ENCODE peak calls at places on chromosome 20, in seven cellular contexts. One of them, this sample, is unnamed.

GRCh38 chr20:37337208-37337955 is 8.6 kb upstream of the SRC start:
- DNase-seq in KG1: no peak
- DNase-seq in SW 1271: no peak
- DNase-seq in astrocyte of the spinal cord: no peak
- DNase-seq in AG10803: no peak
- DNase-seq in fibroblast of pulmonary artery: no peak
- DNase-seq in stimulated activated CD8-positive, alpha-beta memory T cell treated with anti-CD3 and anti-CD28 coated beads, Interleukin-15, amount 100 ng/mL, for 4 hours: no peak
- DNase-seq in this sample: no peak

GRCh38 chr20:15475483-15475882 is 1097.8 kb downstream of the KIF16B start:
- DNase-seq in stimulated activated CD8-positive, alpha-beta memory T cell treated with anti-CD3 and anti-CD28 coated beads, Interleukin-15, amount 100 ng/mL, for 4 hours: no peak
- DNase-seq in AG10803: no peak
- DNase-seq in fibroblast of pulmonary artery: no peak
- DNase-seq in KG1: no peak
- DNase-seq in SW 1271: no peak
- DNase-seq in astrocyte of the spinal cord: no peak
- DNase-seq in this sample: no peak

GRCh38 chr20:60695223-60695622 is 556.8 kb upstream of the CDH4 start:
- DNase-seq in SW 1271: peak
- DNase-seq in stimulated activated CD8-positive, alpha-beta memory T cell treated with anti-CD3 and anti-CD28 coated beads, Interleukin-15, amount 100 ng/mL, for 4 hours: no peak
- DNase-seq in KG1: no peak
- DNase-seq in AG10803: peak
- DNase-seq in astrocyte of the spinal cord: peak
- DNase-seq in fibroblast of pulmonary artery: peak
- DNase-seq in this sample: no peak

GRCh38 chr20:38878798-38879197 is 47.4 kb upstream of the FAM83D start:
- DNase-seq in AG10803: peak
- DNase-seq in fibroblast of pulmonary artery: peak
- DNase-seq in KG1: no peak
- DNase-seq in SW 1271: no peak
- DNase-seq in astrocyte of the spinal cord: peak
- DNase-seq in stimulated activated CD8-positive, alpha-beta memory T cell treated with anti-CD3 and anti-CD28 coated beads, Interleukin-15, amount 100 ng/mL, for 4 hours: no peak
- DNase-seq in this sample: no peak

GRCh38 chr20:57158474-57158873 is 108.0 kb downstream of the BMP7 start:
- DNase-seq in KG1: no peak
- DNase-seq in stimulated activated CD8-positive, alpha-beta memory T cell treated with anti-CD3 and anti-CD28 coated beads, Interleukin-15, amount 100 ng/mL, for 4 hours: no peak
- DNase-seq in AG10803: no peak
- DNase-seq in SW 1271: no peak
- DNase-seq in astrocyte of the spinal cord: no peak
- DNase-seq in fibroblast of pulmonary artery: no peak
- DNase-seq in this sample: no peak

GRCh38 chr20:8933391-8933807 is 135.5 kb upstream of the PLCB4 start:
- DNase-seq in AG10803: peak
- DNase-seq in astrocyte of the spinal cord: no peak
- DNase-seq in KG1: no peak
- DNase-seq in stimulated activated CD8-positive, alpha-beta memory T cell treated with anti-CD3 and anti-CD28 coated beads, Interleukin-15, amount 100 ng/mL, for 4 hours: no peak
- DNase-seq in fibroblast of pulmonary artery: no peak
- DNase-seq in SW 1271: no peak
- DNase-seq in this sample: no peak

GRCh38 chr20:11204926-11205768 is 531.3 kb upstream of the JAG1 start:
- DNase-seq in astrocyte of the spinal cord: peak
- DNase-seq in stimulated activated CD8-positive, alpha-beta memory T cell treated with anti-CD3 and anti-CD28 coated beads, Interleukin-15, amount 100 ng/mL, for 4 hours: no peak
- DNase-seq in SW 1271: peak
- DNase-seq in KG1: peak
- DNase-seq in fibroblast of pulmonary artery: peak
- DNase-seq in AG10803: peak
- DNase-seq in this sample: no peak

GRCh38 chr20:3238616-3239025 is 369 bp downstream of the SLC4A11 start:
- DNase-seq in SW 1271: no peak
- DNase-seq in stimulated activated CD8-positive, alpha-beta memory T cell treated with anti-CD3 and anti-CD28 coated beads, Interleukin-15, amount 100 ng/mL, for 4 hours: no peak
- DNase-seq in astrocyte of the spinal cord: no peak
- DNase-seq in fibroblast of pulmonary artery: no peak
- DNase-seq in AG10803: no peak
- DNase-seq in KG1: no peak
- DNase-seq in this sample: no peak

GRCh38 chr20:20498081-20498861 is 130.4 kb downstream of the INSM1 start:
- DNase-seq in AG10803: no peak
- DNase-seq in astrocyte of the spinal cord: peak
- DNase-seq in SW 1271: no peak
- DNase-seq in stimulated activated CD8-positive, alpha-beta memory T cell treated with anti-CD3 and anti-CD28 coated beads, Interleukin-15, amount 100 ng/mL, for 4 hours: no peak
- DNase-seq in KG1: no peak
- DNase-seq in fibroblast of pulmonary artery: peak
- DNase-seq in this sample: no peak

GRCh38 chr20:38893485-38894090 is 32.6 kb upstream of the FAM83D start:
- DNase-seq in KG1: no peak
- DNase-seq in fibroblast of pulmonary artery: peak
- DNase-seq in AG10803: peak
- DNase-seq in SW 1271: no peak
- DNase-seq in stimulated activated CD8-positive, alpha-beta memory T cell treated with anti-CD3 and anti-CD28 coated beads, Interleukin-15, amount 100 ng/mL, for 4 hours: peak
- DNase-seq in astrocyte of the spinal cord: peak
- DNase-seq in this sample: no peak

GRCh38 chr20:41436679-41437078 is 70.1 kb upstream of the EMILIN3 start:
- DNase-seq in fibroblast of pulmonary artery: peak
- DNase-seq in astrocyte of the spinal cord: peak
- DNase-seq in stimulated activated CD8-positive, alpha-beta memory T cell treated with anti-CD3 and anti-CD28 coated beads, Interleukin-15, amount 100 ng/mL, for 4 hours: no peak
- DNase-seq in KG1: no peak
- DNase-seq in SW 1271: no peak
- DNase-seq in AG10803: peak
- DNase-seq in this sample: no peak

GRCh38 chr20:13089950-13090469 is 81.2 kb downstream of the SPTLC3 start:
- DNase-seq in AG10803: no peak
- DNase-seq in KG1: no peak
- DNase-seq in astrocyte of the spinal cord: no peak
- DNase-seq in SW 1271: no peak
- DNase-seq in stimulated activated CD8-positive, alpha-beta memory T cell treated with anti-CD3 and anti-CD28 coated beads, Interleukin-15, amount 100 ng/mL, for 4 hours: no peak
- DNase-seq in fibroblast of pulmonary artery: no peak
- DNase-seq in this sample: no peak

GRCh38 chr20:50921055-50921454 is 10.2 kb downstream of the ADNP start:
- DNase-seq in SW 1271: no peak
- DNase-seq in stimulated activated CD8-positive, alpha-beta memory T cell treated with anti-CD3 and anti-CD28 coated beads, Interleukin-15, amount 100 ng/mL, for 4 hours: no peak
- DNase-seq in KG1: no peak
- DNase-seq in AG10803: peak
- DNase-seq in fibroblast of pulmonary artery: peak
- DNase-seq in astrocyte of the spinal cord: no peak
- DNase-seq in this sample: no peak

GRCh38 chr20:57868310-57868709 is 158.5 kb upstream of the PMEPA1 start:
- DNase-seq in KG1: no peak
- DNase-seq in SW 1271: no peak
- DNase-seq in stimulated activated CD8-positive, alpha-beta memory T cell treated with anti-CD3 and anti-CD28 coated beads, Interleukin-15, amount 100 ng/mL, for 4 hours: no peak
- DNase-seq in astrocyte of the spinal cord: no peak
- DNase-seq in fibroblast of pulmonary artery: no peak
- DNase-seq in AG10803: no peak
- DNase-seq in this sample: no peak

GRCh38 chr20:63129991-63130653 is 85.8 kb downstream of the YTHDF1 start:
- DNase-seq in fibroblast of pulmonary artery: no peak
- DNase-seq in stimulated activated CD8-positive, alpha-beta memory T cell treated with anti-CD3 and anti-CD28 coated beads, Interleukin-15, amount 100 ng/mL, for 4 hours: no peak
- DNase-seq in KG1: no peak
- DNase-seq in astrocyte of the spinal cord: no peak
- DNase-seq in SW 1271: no peak
- DNase-seq in AG10803: no peak
- DNase-seq in this sample: peak

GRCh38 chr20:1809611-1810510 is 85.3 kb upstream of the SIRPA start:
- DNase-seq in fibroblast of pulmonary artery: peak
- DNase-seq in SW 1271: no peak
- DNase-seq in AG10803: peak
- DNase-seq in stimulated activated CD8-positive, alpha-beta memory T cell treated with anti-CD3 and anti-CD28 coated beads, Interleukin-15, amount 100 ng/mL, for 4 hours: no peak
- DNase-seq in KG1: no peak
- DNase-seq in astrocyte of the spinal cord: peak
- DNase-seq in this sample: no peak

GRCh38 chr20:21557246-21557982 is 43.5 kb upstream of the NKX2-2 start:
- DNase-seq in stimulated activated CD8-positive, alpha-beta memory T cell treated with anti-CD3 and anti-CD28 coated beads, Interleukin-15, amount 100 ng/mL, for 4 hours: peak
- DNase-seq in KG1: no peak
- DNase-seq in astrocyte of the spinal cord: no peak
- DNase-seq in SW 1271: no peak
- DNase-seq in AG10803: no peak
- DNase-seq in fibroblast of pulmonary artery: no peak
- DNase-seq in this sample: no peak

GRCh38 chr20:63116412-63117106 is 99.4 kb downstream of the YTHDF1 start:
- DNase-seq in fibroblast of pulmonary artery: peak
- DNase-seq in SW 1271: no peak
- DNase-seq in astrocyte of the spinal cord: peak
- DNase-seq in KG1: no peak
- DNase-seq in stimulated activated CD8-positive, alpha-beta memory T cell treated with anti-CD3 and anti-CD28 coated beads, Interleukin-15, amount 100 ng/mL, for 4 hours: no peak
- DNase-seq in AG10803: no peak
- DNase-seq in this sample: no peak

GRCh38 chr20:45857836-45858250 is 429 bp downstream of the ZSWIM3 start:
- DNase-seq in fibroblast of pulmonary artery: no peak
- DNase-seq in SW 1271: no peak
- DNase-seq in AG10803: no peak
- DNase-seq in stimulated activated CD8-positive, alpha-beta memory T cell treated with anti-CD3 and anti-CD28 coated beads, Interleukin-15, amount 100 ng/mL, for 4 hours: no peak
- DNase-seq in astrocyte of the spinal cord: no peak
- DNase-seq in KG1: no peak
- DNase-seq in this sample: no peak

GRCh38 chr20:51497542-51498467 is 44.7 kb downstream of the NFATC2 start:
- DNase-seq in AG10803: no peak
- DNase-seq in KG1: peak
- DNase-seq in SW 1271: no peak
- DNase-seq in fibroblast of pulmonary artery: peak
- DNase-seq in stimulated activated CD8-positive, alpha-beta memory T cell treated with anti-CD3 and anti-CD28 coated beads, Interleukin-15, amount 100 ng/mL, for 4 hours: no peak
- DNase-seq in astrocyte of the spinal cord: no peak
- DNase-seq in this sample: no peak

GRCh38 chr20:49534314-49534713 is 33.6 kb downstream of the PTGIS start:
- DNase-seq in fibroblast of pulmonary artery: peak
- DNase-seq in astrocyte of the spinal cord: peak
- DNase-seq in SW 1271: peak
- DNase-seq in AG10803: peak
- DNase-seq in KG1: peak
- DNase-seq in stimulated activated CD8-positive, alpha-beta memory T cell treated with anti-CD3 and anti-CD28 coated beads, Interleukin-15, amount 100 ng/mL, for 4 hours: peak
- DNase-seq in this sample: no peak

GRCh38 chr20:61615806-61616205 is 363.7 kb downstream of the CDH4 start:
- DNase-seq in fibroblast of pulmonary artery: no peak
- DNase-seq in astrocyte of the spinal cord: no peak
- DNase-seq in AG10803: no peak
- DNase-seq in stimulated activated CD8-positive, alpha-beta memory T cell treated with anti-CD3 and anti-CD28 coated beads, Interleukin-15, amount 100 ng/mL, for 4 hours: no peak
- DNase-seq in SW 1271: no peak
- DNase-seq in KG1: no peak
- DNase-seq in this sample: no peak

GRCh38 chr20:2144850-2145249 is 43.2 kb downstream of the STK35 start:
- DNase-seq in KG1: no peak
- DNase-seq in stimulated activated CD8-positive, alpha-beta memory T cell treated with anti-CD3 and anti-CD28 coated beads, Interleukin-15, amount 100 ng/mL, for 4 hours: no peak
- DNase-seq in AG10803: no peak
- DNase-seq in fibroblast of pulmonary artery: no peak
- DNase-seq in astrocyte of the spinal cord: no peak
- DNase-seq in SW 1271: no peak
- DNase-seq in this sample: no peak

GRCh38 chr20:50012282-50013263 is 29.8 kb downstream of the SNAI1 start:
- DNase-seq in AG10803: no peak
- DNase-seq in KG1: peak
- DNase-seq in stimulated activated CD8-positive, alpha-beta memory T cell treated with anti-CD3 and anti-CD28 coated beads, Interleukin-15, amount 100 ng/mL, for 4 hours: no peak
- DNase-seq in astrocyte of the spinal cord: no peak
- DNase-seq in SW 1271: no peak
- DNase-seq in fibroblast of pulmonary artery: no peak
- DNase-seq in this sample: no peak

GRCh38 chr20:17859616-17860232 is 108.9 kb downstream of the SNX5 start:
- DNase-seq in AG10803: no peak
- DNase-seq in KG1: no peak
- DNase-seq in fibroblast of pulmonary artery: no peak
- DNase-seq in SW 1271: no peak
- DNase-seq in stimulated activated CD8-positive, alpha-beta memory T cell treated with anti-CD3 and anti-CD28 coated beads, Interleukin-15, amount 100 ng/mL, for 4 hours: no peak
- DNase-seq in astrocyte of the spinal cord: no peak
- DNase-seq in this sample: peak

GRCh38 chr20:3812259-3812681 is 8.1 kb upstream of the AP5S1 start:
- DNase-seq in astrocyte of the spinal cord: no peak
- DNase-seq in KG1: no peak
- DNase-seq in SW 1271: no peak
- DNase-seq in fibroblast of pulmonary artery: no peak
- DNase-seq in AG10803: no peak
- DNase-seq in stimulated activated CD8-positive, alpha-beta memory T cell treated with anti-CD3 and anti-CD28 coated beads, Interleukin-15, amount 100 ng/mL, for 4 hours: no peak
- DNase-seq in this sample: no peak

GRCh38 chr20:53077373-53078205 is 105.4 kb downstream of the TSHZ2 start:
- DNase-seq in fibroblast of pulmonary artery: peak
- DNase-seq in AG10803: peak
- DNase-seq in astrocyte of the spinal cord: peak
- DNase-seq in SW 1271: no peak
- DNase-seq in KG1: no peak
- DNase-seq in stimulated activated CD8-positive, alpha-beta memory T cell treated with anti-CD3 and anti-CD28 coated beads, Interleukin-15, amount 100 ng/mL, for 4 hours: no peak
- DNase-seq in this sample: peak

This sample was measured in ascending aorta.